ENCODE peak calls at places on chromosome 2, in eight cellular contexts. E is stimulated activated CD8-positive, alpha-beta memory T cell treated with anti-CD3 and anti-CD28 coated beads, Interleukin-7, amount 100 ng/mL, for 24 hours; I is Peyer's patch; R is fibroblast of gingiva; D is colonic mucosa; M is left ventricle myocardium inferior; V is AG10803; S is activated naive CD4-positive, alpha-beta T cell treated with Interleukin-2 at 50 U/mL for 16 hours. T is an unnamed sample.

GRCh38 chr2:206477296-206477695 is 34.0 kb downstream of the ADAM23 start:
- DNase-seq in E (no peak), I (no peak), R (peak), D (no peak), M (no peak), V (peak), S (no peak), T (no peak)

GRCh38 chr2:174971868-174972781 is 33.1 kb downstream of the CHN1 start:
- DNase-seq in E (no peak), I (no peak), R (peak), D (peak), M (no peak), V (peak), S (no peak), T (no peak)

GRCh38 chr2:118971245-118972122 is 29.5 kb downstream of the MARCO start:
- DNase-seq in E (no peak), I (no peak), R (no peak), D (no peak), M (no peak), V (no peak), S (no peak), T (no peak)

GRCh38 chr2:224222320-224222719 is 179.6 kb downstream of the FAM124B start:
- DNase-seq in E (no peak), I (no peak), R (peak), D (no peak), M (no peak), V (peak), S (no peak), T (no peak)

GRCh38 chr2:95043300-95043786 is 17.8 kb downstream of the MAL start:
- DNase-seq in E (no peak), I (peak), R (peak), D (peak), M (peak), V (peak), S (no peak), T (no peak)

GRCh38 chr2:144382848-144383247 is 137.1 kb downstream of the ZEB2 start:
- DNase-seq in E (no peak), I (no peak), R (no peak), D (no peak), M (no peak), V (no peak), S (no peak), T (no peak)

GRCh38 chr2:241386519-241386918 is 30.4 kb downstream of the FARP2 start:
- DNase-seq in E (no peak), I (no peak), R (no peak), D (no peak), M (no peak), V (no peak), S (no peak), T (no peak)

GRCh38 chr2:176997074-176997791 is 215.4 kb upstream of the HNRNPA3 start:
- DNase-seq in E (no peak), I (no peak), R (peak), D (peak), M (no peak), V (peak), S (no peak), T (peak)

GRCh38 chr2:202109737-202110184 is 36.7 kb downstream of the KIAA2012 start:
- DNase-seq in E (no peak), I (no peak), R (peak), D (peak), M (peak), V (peak), S (no peak), T (no peak)

GRCh38 chr2:176652300-176653182 is 383.3 kb downstream of the MTX2 start:
- DNase-seq in E (no peak), I (no peak), R (peak), D (peak), M (no peak), V (peak), S (no peak), T (no peak)

GRCh38 chr2:235419996-235420395 is 73.8 kb upstream of the AGAP1 start:
- DNase-seq in E (no peak), I (no peak), R (no peak), D (no peak), M (no peak), V (no peak), S (no peak), T (no peak)

GRCh38 chr2:216714412-216714775 is 19.0 kb upstream of the IGFBP5 start:
- DNase-seq in E (no peak), I (no peak), R (no peak), D (no peak), M (no peak), V (peak), S (no peak), T (no peak)

GRCh38 chr2:205471776-205472175 is 210.5 kb upstream of the NRP2 start:
- DNase-seq in E (no peak), I (no peak), R (no peak), D (no peak), M (no peak), V (no peak), S (no peak), T (no peak)

GRCh38 chr2:171160119-171160629 is 519 bp downstream of the TLK1 start:
- DNase-seq in E (peak), I (peak), R (peak), D (peak), M (peak), V (peak), S (peak), T (peak)

GRCh38 chr2:23651187-23651983 is 266.4 kb downstream of the KLHL29 start:
- DNase-seq in E (no peak), I (no peak), R (peak), D (no peak), M (no peak), V (peak), S (no peak), T (no peak)

GRCh38 chr2:18940184-18940583 is 350.8 kb upstream of the NT5C1B start:
- DNase-seq in E (no peak), I (no peak), R (no peak), D (no peak), M (no peak), V (no peak), S (no peak), T (no peak)

GRCh38 chr2:163734911-163735691 is 707 bp downstream of the FIGN start:
- DNase-seq in E (no peak), I (no peak), R (peak), D (no peak), M (no peak), V (peak), S (no peak), T (no peak)

GRCh38 chr2:115484983-115485382 is 1042.5 kb downstream of the DPP10 start:
- DNase-seq in E (no peak), I (no peak), R (no peak), D (no peak), M (no peak), V (no peak), S (no peak), T (no peak)

GRCh38 chr2:144183744-144184143 is 336.2 kb downstream of the ZEB2 start:
- DNase-seq in E (peak), I (no peak), R (peak), D (no peak), M (no peak), V (peak), S (peak), T (peak)

GRCh38 chr2:172084734-172085459 is 410 bp upstream of the DLX1 start:
- DNase-seq in E (no peak), I (peak), R (peak), D (peak), M (peak), V (peak), S (peak), T (no peak)

GRCh38 chr2:24543252-24543651 is 52.2 kb downstream of the NCOA1 start:
- DNase-seq in E (no peak), I (no peak), R (no peak), D (peak), M (no peak), V (no peak), S (no peak), T (no peak)

GRCh38 chr2:20327370-20327769 is 23.3 kb downstream of the PUM2 start:
- DNase-seq in E (no peak), I (no peak), R (no peak), D (no peak), M (no peak), V (no peak), S (no peak), T (no peak)

GRCh38 chr2:190413421-190413820 is 5.3 kb downstream of the MFSD6 start:
- DNase-seq in E (no peak), I (no peak), R (no peak), D (no peak), M (no peak), V (no peak), S (no peak), T (no peak)

GRCh38 chr2:238875161-238875530 is 27.3 kb downstream of the TWIST2 start:
- DNase-seq in E (no peak), I (no peak), R (peak), D (no peak), M (no peak), V (peak), S (no peak), T (no peak)

GRCh38 chr2:44267269-44268258 is 7.7 kb upstream of the SLC3A1 start:
- DNase-seq in E (no peak), I (no peak), R (peak), D (no peak), M (no peak), V (peak), S (no peak), T (no peak)

GRCh38 chr2:17879137-17879912 is 858 bp downstream of the KCNS3 start:
- DNase-seq in E (no peak), I (peak), R (peak), D (peak), M (peak), V (peak), S (no peak), T (no peak)

T was measured in stimulated activated CD4-positive, alpha-beta T cell treated with anti-CD3 and anti-CD28 coated beads, Interleukin-4, amount 100 ng/mL, for 48 hours.